ENCODE peak calls at places on chromosomes 1 and 21, in eight cellular contexts. L, X, C, I, V, A, Q and B are unnamed samples.

GRCh38 chr1:107326823-107327445 is 186.1 kb downstream of the NTNG1 start:
- DNase-seq in Q (no peak), I (no peak), V (no peak), A (no peak), L (peak; percentile 4), X (no peak), C (no peak), B (no peak)

GRCh38 chr1:53851571-53852282 is 13.6 kb upstream of the NDC1 start:
- DNase-seq in Q (no peak), V (no peak), L (no peak), X (no peak), I (no peak), A (no peak), C (no peak), B (no peak)

GRCh38 chr1:168966217-168966616 is 140.3 kb upstream of the ATP1B1 start:
- DNase-seq in L (no peak), Q (no peak), V (no peak), C (no peak), A (no peak), X (no peak), I (no peak), B (no peak)

GRCh38 chr1:162882248-162882666 is 21.3 kb upstream of the CCDC190 start:
- DNase-seq in I (no peak), C (no peak), A (peak; percentile 59), L (no peak), Q (no peak), X (no peak), V (no peak), B (no peak)

GRCh38 chr21:26099610-26100219 is 70.9 kb downstream of the APP start:
- DNase-seq in X (no peak), A (no peak), V (no peak), Q (no peak), L (no peak), C (no peak), I (no peak), B (no peak)

GRCh38 chr1:26164036-26164927 is 4.5 kb downstream of the C1orf232 start:
- DNase-seq in Q (peak; percentile 22), X (peak; percentile 59), V (peak; percentile 55), A (peak; percentile 34), L (no peak), C (peak; percentile 50), I (no peak), B (peak; percentile 80)

GRCh38 chr1:223887724-223888428 is 42.1 kb upstream of the TP53BP2 start:
- DNase-seq in C (no peak), X (peak; percentile 43), Q (no peak), V (no peak), L (peak; percentile 99), A (peak; percentile 30), I (no peak), B (no peak)

GRCh38 chr1:94796269-94796668 is 23.9 kb upstream of the SLC44A3 start:
- DNase-seq in A (no peak), V (no peak), I (no peak), Q (no peak), C (no peak), X (no peak), L (no peak), B (no peak)

GRCh38 chr1:116968724-116969123 is 32.8 kb upstream of the CD101 start:
- DNase-seq in V (no peak), A (no peak), C (no peak), X (no peak), I (no peak), Q (no peak), L (no peak), B (no peak)

GRCh38 chr1:223328566-223328965 is 35.4 kb downstream of the SUSD4 start:
- DNase-seq in Q (no peak), V (no peak), C (no peak), L (no peak), A (no peak), X (no peak), I (no peak), B (no peak)

GRCh38 chr1:172824199-172824598 is 165.3 kb downstream of the FASLG start:
- DNase-seq in A (no peak), L (peak; percentile 63), I (no peak), Q (no peak), V (no peak), C (no peak), X (no peak), B (no peak)

GRCh38 chr1:201565771-201566528 is 27.0 kb downstream of the NAV1 start:
- DNase-seq in L (no peak), V (no peak), C (no peak), A (no peak), Q (no peak), I (no peak), X (no peak), B (no peak)

GRCh38 chr21:16460936-16461335 is 731.2 kb downstream of the USP25 start:
- DNase-seq in L (no peak), V (no peak), X (no peak), I (no peak), A (no peak), Q (no peak), C (no peak), B (no peak)

GRCh38 chr1:154567386-154568164 is at the start of gene CHRNB2:
- DNase-seq in Q (peak; percentile 61), C (peak; percentile 68), V (peak; percentile 80), I (no peak), X (peak; percentile 73), L (peak; percentile 33), A (peak; percentile 91), B (peak; percentile 69)

GRCh38 chr1:230744382-230744781 is 2.8 kb upstream of the CAPN9 start:
- DNase-seq in X (no peak), L (peak; percentile 80), V (no peak), Q (no peak), I (no peak), A (no peak), C (no peak), B (no peak)

GRCh38 chr1:22598736-22599135 is 35.4 kb downstream of the EPHA8 start:
- DNase-seq in A (no peak), V (no peak), C (no peak), X (no peak), Q (no peak), L (no peak), I (no peak), B (no peak)

GRCh38 chr1:198934901-198935301 is 296.1 kb downstream of the PTPRC start:
- DNase-seq in V (peak; percentile 36), X (no peak), I (no peak), Q (peak; percentile 57), A (no peak), C (peak; percentile 42), L (peak; percentile 68), B (no peak)

GRCh38 chr1:3609016-3609768 is 2.1 kb downstream of the MEGF6 start:
- DNase-seq in A (no peak), L (no peak), C (no peak), I (no peak), V (no peak), Q (no peak), X (no peak), B (no peak)

GRCh38 chr1:20551945-20552727 is at the start of gene FAM43B:
- DNase-seq in L (peak; percentile 58), I (no peak), Q (no peak), X (peak; percentile 90), A (no peak), V (no peak), C (no peak), B (no peak)